ENCODE peak calls at places on chromosomes 2 and 18, in five cellular contexts. L is GM23248, W is psoas muscle, M is suprapubic skin, D is IMR-90. T is an unnamed sample.

GRCh38 chr2:127508621-127509034 is 17.7 kb downstream of the IWS1 start:
- DNase-seq in L (peak), W (peak), M (no peak), D (peak), T (no peak)

GRCh38 chr2:235098273-235098672 is 146.5 kb downstream of the SH3BP4 start:
- DNase-seq in L (no peak), W (no peak), M (no peak), D (no peak), T (no peak)

GRCh38 chr2:195445639-195446038 is 211.4 kb upstream of the SLC39A10 start:
- DNase-seq in L (peak), W (no peak), M (no peak), D (peak), T (no peak)

GRCh38 chr2:62038980-62039771 is 133.7 kb downstream of the COMMD1 start:
- DNase-seq in L (peak), W (no peak), M (no peak), D (peak), T (no peak)

GRCh38 chr2:191691016-191691725 is 13.2 kb downstream of the NABP1 start:
- DNase-seq in L (peak), W (no peak), M (no peak), D (peak), T (no peak)

GRCh38 chr2:30371772-30372373 is 75.2 kb upstream of the LCLAT1 start:
- DNase-seq in L (peak), W (no peak), M (no peak), D (no peak), T (no peak)

GRCh38 chr2:149744845-149745244 is 157.3 kb upstream of the MMADHC start:
- DNase-seq in L (peak), W (no peak), M (no peak), D (peak), T (no peak)

GRCh38 chr2:203928849-203929248 is 7.7 kb upstream of the ICOS start:
- DNase-seq in L (peak), W (no peak), M (no peak), D (peak), T (no peak)

GRCh38 chr18:43887491-43887890 is 610.2 kb upstream of the SYT4 start:
- DNase-seq in L (no peak), W (no peak), M (no peak), D (no peak), T (no peak)

GRCh38 chr2:48043301-48043700 is 137.0 kb upstream of the FBXO11 start:
- DNase-seq in L (no peak), W (no peak), M (no peak), D (no peak), T (no peak)

GRCh38 chr2:16644204-16644925 is 21.3 kb downstream of the CYRIA start:
- DNase-seq in L (peak), W (no peak), M (no peak), D (peak), T (no peak)

GRCh38 chr2:162731917-162732804 is 106.4 kb downstream of the KCNH7 start:
- DNase-seq in L (no peak), W (no peak), M (no peak), D (no peak), T (no peak)

GRCh38 chr18:79590191-79591039 is 89.2 kb upstream of the CTDP1 start:
- DNase-seq in L (peak), W (no peak), M (no peak), D (no peak), T (peak)

GRCh38 chr2:88831792-88832248 is 140.3 kb downstream of the RPIA start:
- DNase-seq in L (peak), W (peak), M (no peak), D (peak), T (no peak)

GRCh38 chr18:23635283-23636040 is 27.2 kb downstream of the ANKRD29 start:
- DNase-seq in L (peak), W (no peak), M (no peak), D (no peak), T (no peak)

GRCh38 chr2:79585701-79586428 is 73.0 kb downstream of the CTNNA2 start:
- DNase-seq in L (peak), W (no peak), M (no peak), D (peak), T (no peak)

GRCh38 chr2:11745613-11746375 is 638 bp upstream of the LPIN1 start:
- DNase-seq in L (no peak), W (no peak), M (no peak), D (no peak), T (peak)

GRCh38 chr2:239815638-239816035 is 209.5 kb downstream of the NDUFA10 start:
- DNase-seq in L (no peak), W (no peak), M (peak), D (no peak), T (no peak)

GRCh38 chr18:63963610-63964256 is 6.1 kb upstream of the SERPINB8 start:
- DNase-seq in L (peak), W (peak), M (no peak), D (peak), T (no peak)

GRCh38 chr2:33068261-33068660 is 121.5 kb downstream of the LTBP1 start:
- DNase-seq in L (peak), W (no peak), M (no peak), D (peak), T (no peak)

GRCh38 chr18:76491801-76492668 is 3.0 kb downstream of the ZNF516 start:
- DNase-seq in L (peak), W (peak), M (no peak), D (peak), T (no peak)

GRCh38 chr18:43022874-43023273 is 92.6 kb downstream of the RIT2 start:
- DNase-seq in L (no peak), W (no peak), M (no peak), D (no peak), T (no peak)

GRCh38 chr2:198441246-198441645 is 636.9 kb downstream of the PLCL1 start:
- DNase-seq in L (peak), W (no peak), M (no peak), D (peak), T (no peak)

GRCh38 chr2:28025116-28025515 is 134.6 kb downstream of the BABAM2 start:
- DNase-seq in L (no peak), W (no peak), M (no peak), D (peak), T (no peak)

GRCh38 chr2:162075689-162076132 is 1.7 kb upstream of the DPP4 start:
- DNase-seq in L (peak), W (no peak), M (no peak), D (peak), T (no peak)

GRCh38 chr2:72940786-72941185 is 23.5 kb downstream of the EMX1 start:
- DNase-seq in L (peak), W (no peak), M (no peak), D (peak), T (peak)

GRCh38 chr2:207505728-207506127 is 24.0 kb upstream of the CREB1 start:
- DNase-seq in L (peak), W (no peak), M (no peak), D (peak), T (no peak)

GRCh38 chr2:121405233-121405632 is 120.2 kb upstream of the TFCP2L1 start:
- DNase-seq in L (no peak), W (no peak), M (no peak), D (no peak), T (no peak)

GRCh38 chr2:193966590-193966989 is 1690.4 kb upstream of the SLC39A10 start:
- DNase-seq in L (peak), W (no peak), M (no peak), D (peak), T (no peak)

GRCh38 chr2:128626758-128627515 is 308.3 kb upstream of the HS6ST1 start:
- DNase-seq in L (peak), W (no peak), M (peak), D (no peak), T (peak)

GRCh38 chr2:222623756-222624309 is 32.1 kb downstream of the FARSB start:
- DNase-seq in L (no peak), W (no peak), M (no peak), D (no peak), T (no peak)
- H3K27ac ChIP-seq in L (no peak), W (no peak), M (no peak), D (no peak), T (no peak)

DNA sequence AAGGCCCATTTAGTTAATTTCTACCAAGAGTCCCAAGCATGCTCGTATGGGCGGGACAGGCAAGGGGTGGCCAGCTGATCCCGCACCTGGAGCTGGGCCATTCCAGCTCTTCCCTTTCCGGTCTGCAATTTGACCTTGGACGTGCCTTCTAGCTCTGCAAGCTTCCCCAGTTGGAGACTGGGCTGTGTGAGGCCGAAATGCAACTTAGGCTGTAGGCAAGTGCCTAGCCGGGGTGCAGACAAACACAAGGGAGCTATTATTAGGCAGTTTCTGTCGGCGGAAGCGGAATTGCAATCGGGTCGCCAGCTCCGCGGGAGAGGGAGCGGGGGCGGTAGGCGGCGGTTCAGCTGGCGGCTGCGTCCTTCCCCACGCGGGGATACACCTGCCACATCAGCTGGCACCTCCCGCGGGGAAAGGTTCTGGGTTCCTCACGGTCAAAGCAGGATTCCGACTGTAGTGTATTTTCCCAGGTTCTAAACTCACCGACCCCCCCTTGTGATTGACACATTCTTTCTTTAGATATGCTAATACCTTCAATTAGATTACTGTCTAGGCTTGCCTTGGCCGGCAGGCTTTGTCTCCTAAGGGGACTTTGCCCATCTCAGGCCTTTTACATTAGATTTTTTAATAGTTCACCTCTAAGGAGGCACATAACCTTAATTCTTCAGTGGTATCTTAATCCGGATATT is 17.1 kb upstream of the ZNF532 start:
- DNase-seq in L (no peak), W (peak), M (no peak), D (no peak), T (no peak)
- H3K27ac ChIP-seq in L (no peak), W (peak), M (no peak), D (no peak), T (no peak)

DNA sequence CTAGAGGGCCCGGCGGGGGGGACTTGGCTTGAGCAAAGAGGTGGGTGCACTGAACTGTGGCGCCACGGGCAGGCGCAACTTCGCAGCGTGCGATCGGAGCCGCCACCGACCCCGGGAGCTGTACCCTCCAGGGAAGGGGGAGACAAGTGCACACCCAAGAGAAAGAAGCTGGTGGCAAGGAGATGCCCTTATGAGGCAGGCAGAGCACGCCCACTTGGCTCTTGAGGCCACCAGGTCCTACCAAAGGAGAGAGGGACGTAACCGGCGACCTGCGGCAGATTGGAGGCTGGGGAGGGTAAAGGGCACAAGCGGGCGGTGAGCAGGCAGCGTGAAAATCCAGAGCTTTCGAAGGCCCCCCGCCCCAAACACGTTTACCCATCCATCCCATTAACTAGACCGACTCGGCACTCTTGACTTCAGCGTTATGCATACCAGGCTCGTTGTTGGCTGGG is 967 bp downstream of the DLX2 start:
- DNase-seq in L (peak), W (no peak), M (no peak), D (no peak), T (peak)
- H3K27ac ChIP-seq in L (peak), W (no peak), M (no peak), D (peak), T (no peak)

GRCh38 chr2:210177769-210178168 is 6.6 kb upstream of the KANSL1L start:
- DNase-seq in L (no peak), W (no peak), M (no peak), D (no peak), T (no peak)

DNA sequence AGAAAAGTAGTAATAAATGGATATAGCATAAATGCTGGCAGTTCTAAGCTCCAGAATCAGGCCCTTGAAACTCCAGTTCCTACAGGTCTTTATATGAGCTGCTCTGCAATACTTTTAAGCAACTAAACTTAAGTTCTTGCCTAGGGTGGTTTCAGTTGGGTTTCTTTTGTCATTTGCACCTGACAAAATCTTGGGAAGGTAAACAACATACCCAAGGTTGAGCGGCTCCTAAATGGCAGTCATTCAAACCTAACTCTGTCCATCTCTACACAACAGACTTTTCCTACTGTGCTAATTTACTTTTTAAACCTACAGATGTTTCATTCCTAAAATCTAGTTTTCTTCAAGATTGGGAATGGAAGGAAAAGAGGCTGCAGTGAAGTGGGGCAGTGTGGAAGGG is 9.3 kb upstream of the KANSL1L start:
- DNase-seq in L (no peak), W (no peak), M (no peak), D (no peak), T (no peak)
- H3K27ac ChIP-seq in L (no peak), W (no peak), M (no peak), D (no peak), T (no peak)

DNA sequence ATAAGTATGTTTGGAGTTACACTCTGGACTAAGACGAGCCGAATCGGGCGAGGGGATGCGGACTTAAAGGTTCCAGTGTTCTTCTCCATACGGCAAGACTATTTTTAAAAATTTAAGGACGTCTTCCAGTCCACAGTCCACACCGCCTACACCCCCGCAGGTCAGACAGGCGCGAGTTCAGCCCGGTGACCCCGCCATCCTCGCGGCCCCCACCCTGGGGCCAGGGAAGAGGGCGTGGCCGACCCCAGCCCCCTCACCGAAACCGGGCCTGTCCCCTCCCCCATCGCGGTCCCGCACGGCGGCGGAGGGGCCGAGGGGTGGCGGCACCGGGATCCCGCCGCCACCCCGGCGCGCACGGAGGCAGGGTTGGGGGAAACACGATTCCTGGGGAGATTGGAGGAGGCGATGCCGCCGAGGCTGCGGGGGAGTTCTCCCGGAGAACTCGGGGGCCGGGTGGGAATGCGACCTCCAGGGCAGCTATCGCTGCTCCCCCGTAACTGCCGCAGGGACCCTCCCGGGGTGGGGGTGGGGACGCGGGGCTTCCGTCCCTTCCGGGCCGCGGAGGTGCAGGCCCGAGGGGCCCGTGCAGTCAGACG is 24.6 kb upstream of the SMAD7 start:
- DNase-seq in L (peak), W (no peak), M (no peak), D (no peak), T (peak)
- H3K27ac ChIP-seq in L (peak), W (peak), M (peak), D (peak), T (peak)

T was measured in kidney.